ENCODE peak calls at places on chromosomes 2 and 18, in eight cellular contexts. One of them, this sample, is unnamed.

GRCh38 chr18:2293109-2293839 is 278.0 kb downstream of the METTL4 start:
- DNase-seq in cardiac muscle cell: no peak
- DNase-seq in RWPE1: no peak
- DNase-seq in pancreas: no peak
- DNase-seq in dorsolateral prefrontal cortex: no peak
- DNase-seq in MCF 10A: no peak
- DNase-seq in cardiac fibroblast: no peak
- DNase-seq in tibial artery: no peak
- DNase-seq in this sample: no peak

GRCh38 chr2:224155896-224156295 is 116.8 kb upstream of the SERPINE2 start:
- DNase-seq in tibial artery: no peak
- DNase-seq in dorsolateral prefrontal cortex: no peak
- DNase-seq in pancreas: no peak
- DNase-seq in cardiac muscle cell: peak; percentile 55
- DNase-seq in RWPE1: no peak
- DNase-seq in MCF 10A: no peak
- DNase-seq in cardiac fibroblast: peak; percentile 62
- DNase-seq in this sample: no peak

GRCh38 chr2:65402780-65403528 is 29.4 kb downstream of the SPRED2 start:
- DNase-seq in dorsolateral prefrontal cortex: no peak
- DNase-seq in pancreas: no peak
- DNase-seq in cardiac fibroblast: peak; percentile 51
- DNase-seq in MCF 10A: peak; percentile 32
- DNase-seq in cardiac muscle cell: peak; percentile 64
- DNase-seq in RWPE1: no peak
- DNase-seq in tibial artery: no peak
- DNase-seq in this sample: no peak

GRCh38 chr2:191351298-191351697 is 106.1 kb downstream of the MYO1B start:
- DNase-seq in cardiac fibroblast: peak; percentile 6
- DNase-seq in MCF 10A: no peak
- DNase-seq in tibial artery: no peak
- DNase-seq in dorsolateral prefrontal cortex: no peak
- DNase-seq in cardiac muscle cell: no peak
- DNase-seq in pancreas: no peak
- DNase-seq in RWPE1: no peak
- DNase-seq in this sample: no peak

GRCh38 chr2:23926289-23926749 is 604 bp downstream of the ATAD2B start:
- DNase-seq in dorsolateral prefrontal cortex: peak; percentile 39
- DNase-seq in cardiac muscle cell: no peak
- DNase-seq in pancreas: no peak
- DNase-seq in RWPE1: peak; percentile 35
- DNase-seq in MCF 10A: peak; percentile 30
- DNase-seq in cardiac fibroblast: no peak
- DNase-seq in tibial artery: no peak
- DNase-seq in this sample: peak; percentile 47

GRCh38 chr2:59390581-59390980 is 1149.5 kb upstream of the FANCL start:
- DNase-seq in dorsolateral prefrontal cortex: no peak
- DNase-seq in cardiac fibroblast: no peak
- DNase-seq in RWPE1: no peak
- DNase-seq in tibial artery: no peak
- DNase-seq in MCF 10A: no peak
- DNase-seq in cardiac muscle cell: no peak
- DNase-seq in pancreas: no peak
- DNase-seq in this sample: no peak

GRCh38 chr2:152558174-152559091 is 158.8 kb downstream of the PRPF40A start:
- DNase-seq in cardiac fibroblast: peak; percentile 84
- DNase-seq in dorsolateral prefrontal cortex: no peak
- DNase-seq in MCF 10A: peak; percentile 64
- DNase-seq in cardiac muscle cell: peak; percentile 93
- DNase-seq in pancreas: no peak
- DNase-seq in RWPE1: no peak
- DNase-seq in tibial artery: no peak
- DNase-seq in this sample: no peak

GRCh38 chr2:43748333-43748732 is 25.5 kb upstream of the DYNC2LI1 start:
- DNase-seq in tibial artery: no peak
- DNase-seq in cardiac muscle cell: no peak
- DNase-seq in MCF 10A: no peak
- DNase-seq in cardiac fibroblast: no peak
- DNase-seq in pancreas: no peak
- DNase-seq in dorsolateral prefrontal cortex: no peak
- DNase-seq in RWPE1: no peak
- DNase-seq in this sample: no peak

GRCh38 chr2:233358335-233358734 is 4.0 kb downstream of the DGKD start:
- DNase-seq in dorsolateral prefrontal cortex: no peak
- DNase-seq in RWPE1: no peak
- DNase-seq in tibial artery: no peak
- DNase-seq in cardiac muscle cell: peak; percentile 48
- DNase-seq in MCF 10A: no peak
- DNase-seq in cardiac fibroblast: no peak
- DNase-seq in pancreas: no peak
- DNase-seq in this sample: no peak

GRCh38 chr2:157468931-157469708 is 25.2 kb upstream of the CYTIP start:
- DNase-seq in pancreas: no peak
- DNase-seq in dorsolateral prefrontal cortex: no peak
- DNase-seq in tibial artery: no peak
- DNase-seq in cardiac muscle cell: peak; percentile 38
- DNase-seq in cardiac fibroblast: peak; percentile 91
- DNase-seq in RWPE1: peak; percentile 13
- DNase-seq in MCF 10A: no peak
- DNase-seq in this sample: no peak

GRCh38 chr2:216495656-216496055 is 3.0 kb upstream of the RPL37A start:
- DNase-seq in RWPE1: no peak
- DNase-seq in cardiac muscle cell: peak; percentile 55
- DNase-seq in dorsolateral prefrontal cortex: no peak
- DNase-seq in MCF 10A: no peak
- DNase-seq in cardiac fibroblast: peak; percentile 65
- DNase-seq in tibial artery: no peak
- DNase-seq in pancreas: no peak
- DNase-seq in this sample: no peak

GRCh38 chr2:202084265-202084664 is 11.2 kb downstream of the KIAA2012 start:
- DNase-seq in cardiac muscle cell: no peak
- DNase-seq in RWPE1: no peak
- DNase-seq in tibial artery: no peak
- DNase-seq in cardiac fibroblast: no peak
- DNase-seq in MCF 10A: no peak
- DNase-seq in pancreas: no peak
- DNase-seq in dorsolateral prefrontal cortex: peak; percentile 49
- DNase-seq in this sample: no peak

DNA sequence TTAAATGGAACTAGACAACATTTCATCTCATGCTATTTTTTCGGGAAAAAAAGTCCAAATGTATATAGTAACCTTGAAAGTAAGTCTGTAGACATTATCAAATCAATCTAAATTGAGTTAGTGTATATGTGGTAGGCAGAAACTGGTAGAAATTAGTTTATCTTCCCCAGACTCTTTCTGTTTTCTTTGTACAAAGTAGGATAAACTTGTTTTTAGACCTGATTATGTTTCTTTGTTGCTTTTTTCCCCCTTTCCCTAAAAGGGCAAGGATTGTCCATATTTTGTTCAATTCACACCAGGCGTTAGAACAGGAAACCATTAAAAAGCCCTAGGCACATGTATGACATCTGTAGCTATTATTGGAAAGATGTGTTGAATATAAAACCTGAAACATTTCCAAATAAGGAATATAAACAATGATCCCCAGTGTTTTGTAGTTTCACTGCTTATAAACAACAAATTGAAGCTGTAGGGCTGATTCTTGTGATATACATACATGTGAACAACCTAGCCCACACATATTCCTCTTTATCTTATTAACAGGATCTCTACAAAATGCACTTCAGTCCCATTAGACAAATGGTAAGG is 528.3 kb downstream of the PARD3B start:
- DNase-seq in dorsolateral prefrontal cortex: no peak
- DNase-seq in tibial artery: no peak
- DNase-seq in cardiac fibroblast: no peak
- DNase-seq in RWPE1: no peak
- DNase-seq in cardiac muscle cell: no peak
- DNase-seq in pancreas: no peak
- DNase-seq in MCF 10A: no peak
- DNase-seq in this sample: no peak
- TF ChIP-seq CTCF in dorsolateral prefrontal cortex: no peak
- TF ChIP-seq CTCF in tibial artery: no peak
- TF ChIP-seq CTCF in cardiac fibroblast: no peak
- TF ChIP-seq CTCF in RWPE1: no peak
- TF ChIP-seq CTCF in cardiac muscle cell: no peak
- TF ChIP-seq CTCF in pancreas: no peak
- TF ChIP-seq CTCF in MCF 10A: no peak
- TF ChIP-seq CTCF in this sample: no peak

GRCh38 chr2:74982581-74982980 is 24.1 kb downstream of the POLE4 start:
- DNase-seq in MCF 10A: peak; percentile 55
- DNase-seq in RWPE1: peak; percentile 15
- DNase-seq in dorsolateral prefrontal cortex: no peak
- DNase-seq in tibial artery: no peak
- DNase-seq in pancreas: no peak
- DNase-seq in cardiac muscle cell: peak; percentile 27
- DNase-seq in cardiac fibroblast: peak; percentile 11
- DNase-seq in this sample: no peak

GRCh38 chr2:74984017-74984416 is 25.6 kb downstream of the POLE4 start:
- DNase-seq in RWPE1: no peak
- DNase-seq in MCF 10A: no peak
- DNase-seq in cardiac fibroblast: no peak
- DNase-seq in dorsolateral prefrontal cortex: no peak
- DNase-seq in pancreas: no peak
- DNase-seq in cardiac muscle cell: no peak
- DNase-seq in tibial artery: no peak
- DNase-seq in this sample: no peak

GRCh38 chr2:74985983-74986382 is 27.5 kb downstream of the POLE4 start:
- DNase-seq in dorsolateral prefrontal cortex: no peak
- DNase-seq in RWPE1: no peak
- DNase-seq in cardiac fibroblast: no peak
- DNase-seq in pancreas: no peak
- DNase-seq in cardiac muscle cell: no peak
- DNase-seq in tibial artery: no peak
- DNase-seq in MCF 10A: no peak
- DNase-seq in this sample: no peak

GRCh38 chr2:74983606-74984005 is 25.2 kb downstream of the POLE4 start:
- DNase-seq in dorsolateral prefrontal cortex: no peak
- DNase-seq in cardiac muscle cell: no peak
- DNase-seq in MCF 10A: no peak
- DNase-seq in RWPE1: no peak
- DNase-seq in cardiac fibroblast: no peak
- DNase-seq in tibial artery: no peak
- DNase-seq in pancreas: no peak
- DNase-seq in this sample: no peak

DNA sequence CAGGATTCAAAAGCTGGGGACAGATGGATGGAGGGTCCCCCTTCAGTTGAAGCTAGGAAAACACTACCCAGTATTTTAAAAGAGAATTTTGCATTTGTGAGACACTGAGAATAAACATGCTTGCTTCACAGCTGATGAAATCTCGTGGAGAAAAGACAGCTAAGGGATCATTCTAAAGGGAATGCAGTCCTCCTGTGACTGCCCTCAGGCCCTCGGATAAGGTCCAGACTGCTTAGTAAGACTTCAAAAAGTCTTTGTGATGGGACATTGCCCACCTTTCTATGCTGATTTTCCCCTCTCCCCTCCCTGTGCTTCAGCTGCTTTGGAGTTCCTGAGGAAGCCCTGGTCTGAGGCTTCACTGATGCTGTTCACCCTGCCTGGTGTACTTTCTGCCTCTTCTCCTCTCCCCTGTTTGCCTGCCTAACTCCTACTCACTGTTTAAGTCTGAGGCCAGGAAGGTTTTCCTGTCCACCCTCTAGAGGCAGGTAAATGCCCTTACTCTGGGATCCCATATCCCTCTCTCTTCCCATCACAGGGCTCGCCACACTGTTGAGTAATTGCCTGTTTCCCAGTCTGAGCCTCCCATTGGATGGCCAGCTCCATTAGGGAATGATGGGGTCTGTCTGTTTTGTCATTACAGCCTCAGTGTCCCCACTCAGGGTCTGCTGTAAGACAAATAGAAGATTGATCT is 26.6 kb downstream of the POLE4 start:
- DNase-seq in MCF 10A: no peak
- DNase-seq in dorsolateral prefrontal cortex: no peak
- DNase-seq in cardiac muscle cell: no peak
- DNase-seq in RWPE1: no peak
- DNase-seq in tibial artery: no peak
- DNase-seq in pancreas: no peak
- DNase-seq in cardiac fibroblast: no peak
- DNase-seq in this sample: no peak
- TF ChIP-seq CTCF in MCF 10A: no peak
- TF ChIP-seq CTCF in dorsolateral prefrontal cortex: no peak
- TF ChIP-seq CTCF in cardiac muscle cell: no peak
- TF ChIP-seq CTCF in RWPE1: no peak
- TF ChIP-seq CTCF in tibial artery: no peak
- TF ChIP-seq CTCF in pancreas: no peak
- TF ChIP-seq CTCF in cardiac fibroblast: no peak
- TF ChIP-seq CTCF in this sample: no peak

DNA sequence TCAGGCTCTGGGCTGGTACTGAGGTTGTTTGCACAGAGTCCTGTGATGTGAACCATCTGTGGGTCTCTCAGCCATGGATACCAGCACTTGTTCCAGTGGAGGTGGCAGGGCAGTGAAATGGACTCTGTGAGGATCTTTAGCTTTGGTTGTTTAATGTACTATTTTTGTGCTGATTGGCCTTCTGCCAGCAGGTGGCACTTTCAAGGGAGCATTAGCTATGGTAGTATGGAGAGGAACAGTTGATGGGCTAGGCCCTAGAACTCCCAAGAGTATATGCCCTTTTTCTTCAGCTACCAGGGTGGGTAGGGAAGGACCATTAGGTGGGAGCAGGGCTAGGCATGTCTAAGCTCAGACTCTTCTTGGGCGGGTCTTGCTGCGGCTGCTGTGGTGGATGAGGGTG is 257.0 kb upstream of the GYPC start:
- DNase-seq in cardiac fibroblast: no peak
- DNase-seq in dorsolateral prefrontal cortex: no peak
- DNase-seq in cardiac muscle cell: no peak
- DNase-seq in MCF 10A: no peak
- DNase-seq in pancreas: no peak
- DNase-seq in RWPE1: no peak
- DNase-seq in tibial artery: no peak
- DNase-seq in this sample: no peak
- TF ChIP-seq CTCF in cardiac fibroblast: no peak
- TF ChIP-seq CTCF in dorsolateral prefrontal cortex: no peak
- TF ChIP-seq CTCF in cardiac muscle cell: no peak
- TF ChIP-seq CTCF in MCF 10A: no peak
- TF ChIP-seq CTCF in pancreas: no peak
- TF ChIP-seq CTCF in RWPE1: no peak
- TF ChIP-seq CTCF in tibial artery: no peak
- TF ChIP-seq CTCF in this sample: no peak

DNA sequence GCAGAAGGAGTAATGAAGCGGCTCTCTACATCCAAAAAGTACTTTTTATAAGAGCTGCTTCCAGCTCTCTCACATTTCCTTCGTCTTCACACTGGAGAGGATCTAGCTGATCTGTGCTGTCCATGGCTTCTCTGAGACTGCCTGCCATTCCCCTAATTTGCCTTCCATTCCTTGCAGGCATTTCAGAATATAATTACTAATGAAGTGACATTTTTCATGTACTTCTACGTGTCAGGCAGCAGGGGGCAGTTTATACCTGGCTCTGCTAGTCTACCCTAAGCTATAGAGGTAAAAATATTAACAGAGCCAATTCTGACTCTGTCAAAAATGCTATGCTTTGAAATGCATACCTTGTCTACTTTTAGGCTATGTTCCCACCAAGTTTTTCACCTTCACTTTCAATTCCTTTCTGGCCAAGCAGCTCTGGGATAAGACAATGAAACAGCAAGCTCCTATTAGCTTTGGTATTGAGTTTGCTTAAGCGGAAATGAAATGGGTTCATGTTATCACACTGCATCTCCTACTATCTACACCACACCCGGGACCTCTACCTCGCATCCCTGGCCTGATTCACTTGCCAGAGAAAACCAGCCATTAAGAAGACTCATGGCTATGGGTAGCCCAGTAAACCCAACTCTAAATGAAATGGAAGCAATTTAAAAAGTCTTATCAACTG is 81.9 kb downstream of the MEP1B start:
- DNase-seq in cardiac fibroblast: peak; percentile 64
- DNase-seq in cardiac muscle cell: peak; percentile 77
- DNase-seq in MCF 10A: peak; percentile 57
- DNase-seq in tibial artery: no peak
- DNase-seq in dorsolateral prefrontal cortex: peak; percentile 51
- DNase-seq in pancreas: peak; percentile 46
- DNase-seq in RWPE1: peak; percentile 34
- DNase-seq in this sample: no peak
- TF ChIP-seq CTCF in cardiac fibroblast: peak; percentile 63
- TF ChIP-seq CTCF in cardiac muscle cell: peak; percentile 74
- TF ChIP-seq CTCF in MCF 10A: peak; percentile 76
- TF ChIP-seq CTCF in tibial artery: peak; percentile 79
- TF ChIP-seq CTCF in dorsolateral prefrontal cortex: peak; percentile 68
- TF ChIP-seq CTCF in pancreas: peak; percentile 35
- TF ChIP-seq CTCF in RWPE1: peak; percentile 54
- TF ChIP-seq CTCF in this sample: peak; percentile 15

This sample was measured in natural killer cell.